ENCODE peak calls at places on chromosomes 5 and 9, in seven cellular contexts. One of them, this sample, is unnamed.

GRCh38 chr9:135103001-135103446 is 15.6 kb downstream of the OLFM1 start:
- DNase-seq in transverse colon: no peak
- DNase-seq in GM23338: no peak
- DNase-seq in RWPE2: no peak
- DNase-seq in hepatocyte: no peak
- DNase-seq in left ventricle myocardium inferior: no peak
- DNase-seq in cardiac muscle cell: no peak
- DNase-seq in this sample: peak; percentile 48

GRCh38 chr9:135503371-135504261 is 3.1 kb downstream of the MRPS2 start:
- DNase-seq in transverse colon: no peak
- DNase-seq in GM23338: no peak
- DNase-seq in RWPE2: peak; percentile 55
- DNase-seq in hepatocyte: no peak
- DNase-seq in left ventricle myocardium inferior: no peak
- DNase-seq in cardiac muscle cell: no peak
- DNase-seq in this sample: no peak

GRCh38 chr5:122948319-122948718 is 88.2 kb downstream of the PPIC start:
- DNase-seq in transverse colon: no peak
- DNase-seq in GM23338: no peak
- DNase-seq in RWPE2: no peak
- DNase-seq in hepatocyte: no peak
- DNase-seq in left ventricle myocardium inferior: no peak
- DNase-seq in cardiac muscle cell: no peak
- DNase-seq in this sample: no peak

GRCh38 chr5:96893342-96893741 is 17.0 kb downstream of the ERAP2 start:
- DNase-seq in transverse colon: no peak
- DNase-seq in GM23338: no peak
- DNase-seq in RWPE2: no peak
- DNase-seq in hepatocyte: peak; percentile 23
- DNase-seq in left ventricle myocardium inferior: no peak
- DNase-seq in cardiac muscle cell: peak; percentile 85
- DNase-seq in this sample: no peak

GRCh38 chr9:97468658-97469448 is 32.6 kb upstream of the TMOD1 start:
- DNase-seq in transverse colon: peak; percentile 75
- DNase-seq in GM23338: peak; percentile 84
- DNase-seq in RWPE2: no peak
- DNase-seq in hepatocyte: peak; percentile 72
- DNase-seq in left ventricle myocardium inferior: peak; percentile 64
- DNase-seq in cardiac muscle cell: peak; percentile 81
- DNase-seq in this sample: peak; percentile 85

GRCh38 chr5:16713386-16713928 is 96.7 kb upstream of the RETREG1 start:
- DNase-seq in transverse colon: peak; percentile 37
- DNase-seq in GM23338: peak; percentile 73
- DNase-seq in RWPE2: no peak
- DNase-seq in hepatocyte: no peak
- DNase-seq in left ventricle myocardium inferior: no peak
- DNase-seq in cardiac muscle cell: peak; percentile 74
- DNase-seq in this sample: no peak

GRCh38 chr5:67002832-67003231 is 193.8 kb downstream of the CD180 start:
- DNase-seq in transverse colon: no peak
- DNase-seq in GM23338: no peak
- DNase-seq in RWPE2: no peak
- DNase-seq in hepatocyte: no peak
- DNase-seq in left ventricle myocardium inferior: no peak
- DNase-seq in cardiac muscle cell: no peak
- DNase-seq in this sample: no peak

GRCh38 chr5:88657166-88657565 is 225.8 kb downstream of the MEF2C start:
- DNase-seq in transverse colon: no peak
- DNase-seq in GM23338: no peak
- DNase-seq in RWPE2: no peak
- DNase-seq in hepatocyte: no peak
- DNase-seq in left ventricle myocardium inferior: no peak
- DNase-seq in cardiac muscle cell: no peak
- DNase-seq in this sample: no peak

GRCh38 chr5:39283231-39283818 is 64.0 kb upstream of the FYB1 start:
- DNase-seq in transverse colon: peak; percentile 26
- DNase-seq in GM23338: peak; percentile 83
- DNase-seq in RWPE2: no peak
- DNase-seq in hepatocyte: peak; percentile 82
- DNase-seq in left ventricle myocardium inferior: no peak
- DNase-seq in cardiac muscle cell: peak; percentile 83
- DNase-seq in this sample: peak; percentile 55

GRCh38 chr5:145244788-145245187 is 590.4 kb downstream of the PRELID2 start:
- DNase-seq in transverse colon: no peak
- DNase-seq in GM23338: no peak
- DNase-seq in RWPE2: no peak
- DNase-seq in hepatocyte: no peak
- DNase-seq in left ventricle myocardium inferior: no peak
- DNase-seq in cardiac muscle cell: peak; percentile 48
- DNase-seq in this sample: no peak

GRCh38 chr5:68755293-68755692 is 338.5 kb upstream of the SLC30A5 start:
- DNase-seq in transverse colon: no peak
- DNase-seq in GM23338: no peak
- DNase-seq in RWPE2: no peak
- DNase-seq in hepatocyte: no peak
- DNase-seq in left ventricle myocardium inferior: no peak
- DNase-seq in cardiac muscle cell: no peak
- DNase-seq in this sample: no peak

GRCh38 chr9:120876842-120877240 is at the start of gene PHF19:
- DNase-seq in transverse colon: no peak
- DNase-seq in GM23338: peak; percentile 41
- DNase-seq in RWPE2: no peak
- DNase-seq in hepatocyte: no peak
- DNase-seq in left ventricle myocardium inferior: peak; percentile 36
- DNase-seq in cardiac muscle cell: peak; percentile 49
- DNase-seq in this sample: no peak

GRCh38 chr9:34602906-34603305 is 9.0 kb downstream of the RPP25L start:
- DNase-seq in transverse colon: no peak
- DNase-seq in GM23338: no peak
- DNase-seq in RWPE2: no peak
- DNase-seq in hepatocyte: no peak
- DNase-seq in left ventricle myocardium inferior: no peak
- DNase-seq in cardiac muscle cell: no peak
- DNase-seq in this sample: no peak

GRCh38 chr9:38478211-38478610 is 54.0 kb upstream of the IGFBPL1 start:
- DNase-seq in transverse colon: no peak
- DNase-seq in GM23338: no peak
- DNase-seq in RWPE2: no peak
- DNase-seq in hepatocyte: no peak
- DNase-seq in left ventricle myocardium inferior: no peak
- DNase-seq in cardiac muscle cell: no peak
- DNase-seq in this sample: no peak

GRCh38 chr5:16410338-16410737 is 55.3 kb downstream of the ZNF622 start:
- DNase-seq in transverse colon: peak; percentile 27
- DNase-seq in GM23338: no peak
- DNase-seq in RWPE2: no peak
- DNase-seq in hepatocyte: no peak
- DNase-seq in left ventricle myocardium inferior: no peak
- DNase-seq in cardiac muscle cell: no peak
- DNase-seq in this sample: no peak

GRCh38 chr5:103512506-103512905 is 50.1 kb downstream of the NUDT12 start:
- DNase-seq in transverse colon: no peak
- DNase-seq in GM23338: no peak
- DNase-seq in RWPE2: no peak
- DNase-seq in hepatocyte: no peak
- DNase-seq in left ventricle myocardium inferior: no peak
- DNase-seq in cardiac muscle cell: no peak
- DNase-seq in this sample: no peak

GRCh38 chr5:136043968-136044610 is 15.3 kb downstream of the TGFBI start:
- DNase-seq in transverse colon: no peak
- DNase-seq in GM23338: no peak
- DNase-seq in RWPE2: peak; percentile 45
- DNase-seq in hepatocyte: no peak
- DNase-seq in left ventricle myocardium inferior: no peak
- DNase-seq in cardiac muscle cell: no peak
- DNase-seq in this sample: no peak
- H3K4me1 ChIP-seq in transverse colon: no peaks in the 10 kb centered on the region
- H3K4me1 ChIP-seq in GM23338: no peaks in the 10 kb centered on the region
- H3K4me1 ChIP-seq in RWPE2: peaks cover 5% of the 10 kb centered on the region
- H3K4me1 ChIP-seq in hepatocyte: peaks cover 7% of the 10 kb centered on the region
- H3K4me1 ChIP-seq in left ventricle myocardium inferior: peaks cover 54% of the 10 kb centered on the region
- H3K4me1 ChIP-seq in cardiac muscle cell: no peaks in the 10 kb centered on the region
- H3K4me1 ChIP-seq in this sample: no peaks in the 10 kb centered on the region

GRCh38 chr9:107173422-107174180 is 109.5 kb upstream of the RAD23B start:
- DNase-seq in transverse colon: no peak
- DNase-seq in GM23338: no peak
- DNase-seq in RWPE2: no peak
- DNase-seq in hepatocyte: no peak
- DNase-seq in left ventricle myocardium inferior: no peak
- DNase-seq in cardiac muscle cell: no peak
- DNase-seq in this sample: no peak

GRCh38 chr9:107175826-107176500 is 107.1 kb upstream of the RAD23B start:
- DNase-seq in transverse colon: no peak
- DNase-seq in GM23338: peak; percentile 6
- DNase-seq in RWPE2: no peak
- DNase-seq in hepatocyte: no peak
- DNase-seq in left ventricle myocardium inferior: peak; percentile 52
- DNase-seq in cardiac muscle cell: peak; percentile 23
- DNase-seq in this sample: no peak

GRCh38 chr9:107176701-107177100 is 106.4 kb upstream of the RAD23B start:
- DNase-seq in transverse colon: no peak
- DNase-seq in GM23338: peak; percentile 6
- DNase-seq in RWPE2: no peak
- DNase-seq in hepatocyte: peak; percentile 31
- DNase-seq in left ventricle myocardium inferior: no peak
- DNase-seq in cardiac muscle cell: peak; percentile 66
- DNase-seq in this sample: no peak

GRCh38 chr9:107174441-107174840 is 108.6 kb upstream of the RAD23B start:
- DNase-seq in transverse colon: no peak
- DNase-seq in GM23338: no peak
- DNase-seq in RWPE2: no peak
- DNase-seq in hepatocyte: no peak
- DNase-seq in left ventricle myocardium inferior: no peak
- DNase-seq in cardiac muscle cell: peak; percentile 63
- DNase-seq in this sample: no peak

GRCh38 chr9:107175039-107175438 is 108.0 kb upstream of the RAD23B start:
- DNase-seq in transverse colon: peak; percentile 22
- DNase-seq in GM23338: no peak
- DNase-seq in RWPE2: no peak
- DNase-seq in hepatocyte: peak; percentile 40
- DNase-seq in left ventricle myocardium inferior: peak; percentile 55
- DNase-seq in cardiac muscle cell: peak; percentile 71
- DNase-seq in this sample: no peak
- H3K27me3 ChIP-seq in transverse colon: no peaks in the 10 kb centered on the region
- H3K27me3 ChIP-seq in GM23338: no peaks in the 10 kb centered on the region
- H3K27me3 ChIP-seq in RWPE2: no peaks in the 10 kb centered on the region
- H3K27me3 ChIP-seq in hepatocyte: no peaks in the 10 kb centered on the region
- H3K27me3 ChIP-seq in left ventricle myocardium inferior: no peaks in the 10 kb centered on the region
- H3K27me3 ChIP-seq in cardiac muscle cell: no peaks in the 10 kb centered on the region
- H3K27me3 ChIP-seq in this sample: no peaks in the 10 kb centered on the region

GRCh38 chr9:36039696-36040095 is 3.0 kb downstream of the RECK start:
- DNase-seq in transverse colon: no peak
- DNase-seq in GM23338: no peak
- DNase-seq in RWPE2: no peak
- DNase-seq in hepatocyte: no peak
- DNase-seq in left ventricle myocardium inferior: no peak
- DNase-seq in cardiac muscle cell: peak; percentile 64
- DNase-seq in this sample: no peak

GRCh38 chr9:36039121-36039520 is 2.4 kb downstream of the RECK start:
- DNase-seq in transverse colon: no peak
- DNase-seq in GM23338: no peak
- DNase-seq in RWPE2: no peak
- DNase-seq in hepatocyte: no peak
- DNase-seq in left ventricle myocardium inferior: no peak
- DNase-seq in cardiac muscle cell: no peak
- DNase-seq in this sample: no peak

GRCh38 chr9:36036253-36036779 is 397 bp upstream of the RECK start:
- DNase-seq in transverse colon: no peak
- DNase-seq in GM23338: no peak
- DNase-seq in RWPE2: no peak
- DNase-seq in hepatocyte: no peak
- DNase-seq in left ventricle myocardium inferior: no peak
- DNase-seq in cardiac muscle cell: no peak
- DNase-seq in this sample: no peak

GRCh38 chr9:36036780-36037579 is at the start of gene RECK:
- DNase-seq in transverse colon: peak; percentile 88
- DNase-seq in GM23338: peak; percentile 96
- DNase-seq in RWPE2: peak; percentile 87
- DNase-seq in hepatocyte: peak; percentile 90
- DNase-seq in left ventricle myocardium inferior: peak; percentile 91
- DNase-seq in cardiac muscle cell: peak; percentile 87
- DNase-seq in this sample: peak; percentile 92

DNA sequence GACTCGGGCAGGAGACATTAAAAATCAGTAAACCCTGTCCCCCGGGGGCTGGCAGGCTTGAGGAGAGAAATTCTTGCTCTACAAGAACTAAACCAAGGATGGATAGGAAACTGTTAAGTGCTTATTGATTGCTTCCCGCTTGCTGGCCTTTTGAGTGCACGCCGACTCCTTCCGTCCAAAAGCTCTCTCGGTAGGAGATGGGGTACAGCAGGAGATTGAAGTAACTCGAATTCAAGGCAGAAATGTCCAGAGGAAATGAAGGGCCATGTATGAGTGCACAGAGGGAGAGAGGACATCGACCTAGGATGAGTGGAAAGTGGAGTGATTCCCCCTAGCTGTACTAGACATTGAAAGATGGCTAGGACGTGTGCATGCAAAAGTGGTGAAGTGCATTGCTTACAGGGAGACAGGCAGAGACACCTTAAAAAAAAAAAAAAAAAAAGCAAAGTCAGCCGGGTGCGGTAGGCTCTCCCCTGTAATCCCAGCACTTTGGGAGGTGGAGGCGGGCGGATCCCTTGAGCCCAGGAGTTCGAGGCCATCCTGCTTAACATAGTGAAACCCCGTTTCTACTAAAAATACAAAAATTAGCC is 962 bp downstream of the RECK start:
- DNase-seq in transverse colon: no peak
- DNase-seq in GM23338: peak; percentile 10
- DNase-seq in RWPE2: no peak
- DNase-seq in hepatocyte: peak; percentile 6
- DNase-seq in left ventricle myocardium inferior: no peak
- DNase-seq in cardiac muscle cell: peak; percentile 44
- DNase-seq in this sample: no peak
- H3K4me1 ChIP-seq in transverse colon: peaks cover 6% of the 10 kb centered on the region
- H3K4me1 ChIP-seq in GM23338: peaks cover 20% of the 10 kb centered on the region
- H3K4me1 ChIP-seq in RWPE2: peaks cover 16% of the 10 kb centered on the region
- H3K4me1 ChIP-seq in hepatocyte: no peaks in the 10 kb centered on the region
- H3K4me1 ChIP-seq in left ventricle myocardium inferior: peaks cover 52% of the 10 kb centered on the region
- H3K4me1 ChIP-seq in cardiac muscle cell: peaks cover 10% of the 10 kb centered on the region
- H3K4me1 ChIP-seq in this sample: no peaks in the 10 kb centered on the region

DNA sequence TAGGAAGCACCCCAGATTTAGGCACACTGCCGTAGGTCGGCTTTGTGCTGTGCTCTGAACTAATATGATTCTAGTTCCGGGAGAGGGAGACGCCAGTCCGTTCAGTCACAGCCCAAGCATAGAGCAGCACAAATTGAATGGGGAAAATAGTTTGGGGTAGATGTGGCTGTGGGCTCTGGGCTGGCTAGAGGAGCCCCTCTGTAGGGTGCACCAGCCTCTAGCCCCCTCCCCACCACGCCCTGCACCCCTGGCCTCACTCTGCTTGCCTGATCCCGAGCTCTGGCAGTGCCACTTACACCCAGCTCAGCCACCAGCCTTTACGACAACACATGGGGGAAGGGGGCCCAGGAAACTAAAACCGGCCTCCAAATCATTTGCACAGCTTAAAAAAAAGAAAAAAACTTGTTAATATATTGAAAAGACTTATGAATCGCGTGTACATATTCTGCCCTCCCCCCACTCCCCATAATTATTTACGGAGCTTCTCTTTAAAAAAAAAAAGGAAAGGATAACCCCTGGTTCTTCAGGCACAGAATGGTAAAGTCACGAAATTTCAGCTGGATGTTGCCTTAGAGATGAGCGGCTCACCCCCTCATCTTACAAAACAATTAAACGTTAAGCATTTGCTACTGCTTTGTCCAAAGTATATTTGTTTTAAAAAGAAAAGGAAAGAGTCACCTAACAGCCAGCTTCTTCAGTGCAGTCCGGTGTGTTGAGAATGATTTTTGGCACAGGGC is 3.4 kb downstream of the LMX1B start:
- DNase-seq in transverse colon: no peak
- DNase-seq in GM23338: peak; percentile 20
- DNase-seq in RWPE2: peak; percentile 31
- DNase-seq in hepatocyte: no peak
- DNase-seq in left ventricle myocardium inferior: no peak
- DNase-seq in cardiac muscle cell: no peak
- DNase-seq in this sample: no peak
- H3K27me3 ChIP-seq in transverse colon: peaks cover 94% of the 10 kb centered on the region
- H3K27me3 ChIP-seq in GM23338: peaks cover 94% of the 10 kb centered on the region
- H3K27me3 ChIP-seq in RWPE2: peaks cover 77% of the 10 kb centered on the region
- H3K27me3 ChIP-seq in hepatocyte: peaks cover 91% of the 10 kb centered on the region
- H3K27me3 ChIP-seq in left ventricle myocardium inferior: peaks cover 96% of the 10 kb centered on the region
- H3K27me3 ChIP-seq in cardiac muscle cell: peaks cover 99% of the 10 kb centered on the region
- H3K27me3 ChIP-seq in this sample: no peaks in the 10 kb centered on the region

This sample was measured in testis.